ENCODE peak calls at places on chromosomes 12 and 14, in seven cellular contexts. One of them, this sample, is unnamed.

GRCh38 chr14:73719791-73720190 is 5.6 kb upstream of the PNMA1 start:
- DNase-seq in upper lobe of right lung: no peak
- DNase-seq in lung microvascular endothelial cell: no peak
- DNase-seq in activated CD4-positive, CD25-positive, alpha-beta regulatory T cell treated with anti-CD3 and anti-CD28 coated beads, Interleukin-2, amount 50 U/mL, for 16 hours: no peak
- DNase-seq in IMR-90: peak; percentile 31
- DNase-seq in B cell: no peak
- DNase-seq in T-helper 2 cell: no peak
- DNase-seq in this sample: no peak

GRCh38 chr14:38199768-38200167 is 7.9 kb upstream of the SSTR1 start:
- DNase-seq in activated CD4-positive, CD25-positive, alpha-beta regulatory T cell treated with anti-CD3 and anti-CD28 coated beads, Interleukin-2, amount 50 U/mL, for 16 hours: no peak
- DNase-seq in IMR-90: peak; percentile 72
- DNase-seq in lung microvascular endothelial cell: no peak
- DNase-seq in B cell: no peak
- DNase-seq in T-helper 2 cell: no peak
- DNase-seq in upper lobe of right lung: no peak
- DNase-seq in this sample: no peak

GRCh38 chr12:56431850-56432249 is 17.4 kb downstream of the TIMELESS start:
- DNase-seq in upper lobe of right lung: no peak
- DNase-seq in lung microvascular endothelial cell: no peak
- DNase-seq in IMR-90: peak; percentile 43
- DNase-seq in B cell: no peak
- DNase-seq in activated CD4-positive, CD25-positive, alpha-beta regulatory T cell treated with anti-CD3 and anti-CD28 coated beads, Interleukin-2, amount 50 U/mL, for 16 hours: no peak
- DNase-seq in T-helper 2 cell: no peak
- DNase-seq in this sample: no peak

GRCh38 chr14:67396381-67396965 is 15.5 kb downstream of the PLEK2 start:
- DNase-seq in upper lobe of right lung: no peak
- DNase-seq in activated CD4-positive, CD25-positive, alpha-beta regulatory T cell treated with anti-CD3 and anti-CD28 coated beads, Interleukin-2, amount 50 U/mL, for 16 hours: no peak
- DNase-seq in T-helper 2 cell: no peak
- DNase-seq in IMR-90: peak; percentile 32
- DNase-seq in B cell: no peak
- DNase-seq in lung microvascular endothelial cell: no peak
- DNase-seq in this sample: no peak

GRCh38 chr12:100794441-100795192 is at the start of gene ANO4:
- DNase-seq in upper lobe of right lung: no peak
- DNase-seq in activated CD4-positive, CD25-positive, alpha-beta regulatory T cell treated with anti-CD3 and anti-CD28 coated beads, Interleukin-2, amount 50 U/mL, for 16 hours: no peak
- DNase-seq in lung microvascular endothelial cell: no peak
- DNase-seq in IMR-90: peak; percentile 29
- DNase-seq in B cell: no peak
- DNase-seq in T-helper 2 cell: no peak
- DNase-seq in this sample: no peak

GRCh38 chr12:124578445-124578844 is 11.0 kb upstream of the NCOR2 start:
- DNase-seq in activated CD4-positive, CD25-positive, alpha-beta regulatory T cell treated with anti-CD3 and anti-CD28 coated beads, Interleukin-2, amount 50 U/mL, for 16 hours: no peak
- DNase-seq in T-helper 2 cell: no peak
- DNase-seq in upper lobe of right lung: no peak
- DNase-seq in B cell: no peak
- DNase-seq in lung microvascular endothelial cell: no peak
- DNase-seq in IMR-90: no peak
- DNase-seq in this sample: no peak

GRCh38 chr12:75939016-75939642 is 92.4 kb downstream of the PHLDA1 start:
- DNase-seq in lung microvascular endothelial cell: peak; percentile 24
- DNase-seq in upper lobe of right lung: no peak
- DNase-seq in T-helper 2 cell: no peak
- DNase-seq in B cell: no peak
- DNase-seq in IMR-90: peak; percentile 32
- DNase-seq in activated CD4-positive, CD25-positive, alpha-beta regulatory T cell treated with anti-CD3 and anti-CD28 coated beads, Interleukin-2, amount 50 U/mL, for 16 hours: no peak
- DNase-seq in this sample: no peak

GRCh38 chr12:78778339-78778738 is 86.2 kb upstream of the SYT1 start:
- DNase-seq in IMR-90: no peak
- DNase-seq in B cell: no peak
- DNase-seq in lung microvascular endothelial cell: peak; percentile 25
- DNase-seq in activated CD4-positive, CD25-positive, alpha-beta regulatory T cell treated with anti-CD3 and anti-CD28 coated beads, Interleukin-2, amount 50 U/mL, for 16 hours: no peak
- DNase-seq in upper lobe of right lung: no peak
- DNase-seq in T-helper 2 cell: no peak
- DNase-seq in this sample: no peak

GRCh38 chr12:67442347-67442841 is 173.2 kb downstream of the CAND1 start:
- DNase-seq in activated CD4-positive, CD25-positive, alpha-beta regulatory T cell treated with anti-CD3 and anti-CD28 coated beads, Interleukin-2, amount 50 U/mL, for 16 hours: no peak
- DNase-seq in T-helper 2 cell: no peak
- DNase-seq in IMR-90: no peak
- DNase-seq in B cell: no peak
- DNase-seq in lung microvascular endothelial cell: no peak
- DNase-seq in upper lobe of right lung: no peak
- DNase-seq in this sample: no peak

GRCh38 chr14:104554608-104555401 is 24.8 kb upstream of the C14orf180 start:
- DNase-seq in lung microvascular endothelial cell: no peak
- DNase-seq in activated CD4-positive, CD25-positive, alpha-beta regulatory T cell treated with anti-CD3 and anti-CD28 coated beads, Interleukin-2, amount 50 U/mL, for 16 hours: no peak
- DNase-seq in T-helper 2 cell: no peak
- DNase-seq in B cell: no peak
- DNase-seq in upper lobe of right lung: peak; percentile 34
- DNase-seq in IMR-90: no peak
- DNase-seq in this sample: no peak

GRCh38 chr12:124296295-124296915 is 1.5 kb downstream of the RFLNA start:
- DNase-seq in T-helper 2 cell: no peak
- DNase-seq in upper lobe of right lung: no peak
- DNase-seq in B cell: no peak
- DNase-seq in activated CD4-positive, CD25-positive, alpha-beta regulatory T cell treated with anti-CD3 and anti-CD28 coated beads, Interleukin-2, amount 50 U/mL, for 16 hours: no peak
- DNase-seq in IMR-90: no peak
- DNase-seq in lung microvascular endothelial cell: no peak
- DNase-seq in this sample: no peak

GRCh38 chr14:101369916-101370592 is 191.2 kb upstream of the DIO3 start:
- DNase-seq in activated CD4-positive, CD25-positive, alpha-beta regulatory T cell treated with anti-CD3 and anti-CD28 coated beads, Interleukin-2, amount 50 U/mL, for 16 hours: no peak
- DNase-seq in T-helper 2 cell: no peak
- DNase-seq in B cell: no peak
- DNase-seq in IMR-90: no peak
- DNase-seq in lung microvascular endothelial cell: no peak
- DNase-seq in upper lobe of right lung: no peak
- DNase-seq in this sample: no peak

This sample was measured in OCI-LY7.